ENCODE peak calls at places on chromosomes 1 and 21, in eight cellular contexts. P is GM10248; V is prostate gland; N is stimulated activated naive CD8-positive, alpha-beta T cell treated with anti-CD3 and anti-CD28 coated beads, Interleukin-15, Interleukin-2, amounts not matched to agents 100 U/mL and 50 U/mL, for 24 hours; E is mucosa of descending colon; M is T-helper 2 cell; C is CD8-positive, alpha-beta memory T cell; Z is anterior cingulate cortex. D is an unnamed sample.

GRCh38 chr1:29083318-29084195 is 40.1 kb downstream of the TMEM200B start:
- DNase-seq in E (no peak), V (no peak), M (no peak), Z (no peak), N (no peak), C (no peak), P (no peak), D (no peak)

GRCh38 chr1:93196591-93196990 is 16.1 kb downstream of the CCDC18 start:
- DNase-seq in M (no peak), E (no peak), V (no peak), P (no peak), Z (no peak), N (no peak), C (no peak), D (no peak)

GRCh38 chr21:23861908-23862504 is 1745.3 kb downstream of the MRPL39 start:
- DNase-seq in E (no peak), Z (no peak), N (no peak), V (no peak), C (no peak), P (no peak), M (no peak), D (no peak)

GRCh38 chr1:72482736-72483413 is 200.5 kb upstream of the NEGR1 start:
- DNase-seq in V (no peak), E (no peak), P (no peak), C (no peak), Z (no peak), N (no peak), M (no peak), D (no peak)

GRCh38 chr1:230109871-230110667 is 43.0 kb downstream of the GALNT2 start:
- DNase-seq in C (no peak), Z (no peak), M (no peak), E (peak; percentile 40), P (peak; percentile 89), V (no peak), N (peak; percentile 81), D (no peak)

GRCh38 chr1:87872189-87872588 is 543.5 kb downstream of the LMO4 start:
- DNase-seq in Z (no peak), M (no peak), E (no peak), P (no peak), N (no peak), C (no peak), V (no peak), D (no peak)

GRCh38 chr1:230010618-230011332 is 56.3 kb upstream of the GALNT2 start:
- DNase-seq in N (no peak), M (no peak), Z (no peak), V (no peak), C (no peak), E (no peak), P (no peak), D (no peak)

GRCh38 chr1:94616503-94616902 is 74.9 kb upstream of the F3 start:
- DNase-seq in N (no peak), C (no peak), M (no peak), Z (no peak), E (no peak), V (no peak), P (no peak), D (no peak)

GRCh38 chr21:31218830-31219608 is 125.0 kb downstream of the TIAM1 start:
- DNase-seq in C (no peak), Z (no peak), N (peak; percentile 12), P (no peak), M (no peak), E (peak; percentile 63), V (peak; percentile 63), D (no peak)

GRCh38 chr1:109357673-109358072 is 40.0 kb downstream of the SORT1 start:
- DNase-seq in P (no peak), M (no peak), C (no peak), V (no peak), N (no peak), Z (no peak), E (peak; percentile 31), D (no peak)

GRCh38 chr1:108962681-108963051 is 618 bp downstream of the CLCC1 start:
- DNase-seq in V (peak; percentile 26), P (no peak), E (peak; percentile 71), N (peak; percentile 25), C (peak; percentile 10), Z (no peak), M (peak; percentile 9), D (peak; percentile 17)

GRCh38 chr1:15148975-15149374 is 4.6 kb upstream of the TMEM51 start:
- DNase-seq in C (no peak), N (no peak), M (no peak), Z (no peak), P (no peak), E (no peak), V (no peak), D (no peak)

GRCh38 chr1:145886390-145886789 is 724 bp upstream of the ANKRD35 start:
- DNase-seq in N (no peak), C (no peak), M (no peak), P (no peak), Z (no peak), E (no peak), V (no peak), D (no peak)

GRCh38 chr1:203289281-203289981 is 15.9 kb upstream of the BTG2 start:
- DNase-seq in C (peak; percentile 84), N (peak; percentile 88), P (peak; percentile 87), Z (no peak), E (peak; percentile 69), M (peak; percentile 84), V (no peak), D (peak; percentile 85)

GRCh38 chr1:204830671-204831585 is 39.7 kb upstream of the NFASC start:
- DNase-seq in N (no peak), M (no peak), E (no peak), Z (peak; percentile 20), C (no peak), P (no peak), V (no peak), D (no peak)

GRCh38 chr1:10704383-10704882 is 92.0 kb downstream of the CASZ1 start:
- DNase-seq in V (no peak), C (no peak), E (no peak), M (no peak), Z (no peak), P (no peak), N (no peak), D (no peak)

GRCh38 chr1:234957330-234958065 is 171.1 kb downstream of the TOMM20 start:
- DNase-seq in N (peak; percentile 34), M (no peak), E (peak; percentile 79), Z (no peak), P (no peak), C (no peak), V (no peak), D (no peak)

GRCh38 chr21:42513985-42514882 is 582 bp downstream of the SLC37A1 start:
- DNase-seq in V (no peak), P (peak; percentile 74), E (peak; percentile 77), Z (no peak), M (peak; percentile 38), C (peak; percentile 38), N (peak; percentile 74), D (peak; percentile 33)

GRCh38 chr1:164611754-164612642 is 53.0 kb downstream of the PBX1 start:
- DNase-seq in M (no peak), P (no peak), Z (no peak), C (no peak), V (peak; percentile 86), N (no peak), E (peak; percentile 85), D (no peak)

GRCh38 chr1:98420376-98421097 is 241.0 kb upstream of the SNX7 start:
- DNase-seq in P (no peak), Z (no peak), M (no peak), E (no peak), V (no peak), N (no peak), C (no peak), D (no peak)

GRCh38 chr1:30268923-30269666 is 454.3 kb downstream of the MATN1 start:
- DNase-seq in P (no peak), E (no peak), Z (no peak), V (no peak), M (no peak), N (no peak), C (no peak), D (no peak)

GRCh38 chr1:81443288-81443687 is 357.4 kb upstream of the ADGRL2 start:
- DNase-seq in P (no peak), E (no peak), V (no peak), C (no peak), M (no peak), N (no peak), Z (no peak), D (no peak)

GRCh38 chr1:23554481-23555224 is 4.6 kb downstream of the ID3 start:
- DNase-seq in N (peak; percentile 84), Z (peak; percentile 65), M (peak; percentile 82), C (peak; percentile 79), P (peak; percentile 92), E (peak; percentile 87), V (peak; percentile 85), D (peak; percentile 79)

GRCh38 chr21:46113497-46114176 is 15.7 kb downstream of the COL6A2 start:
- DNase-seq in Z (no peak), C (no peak), P (no peak), V (no peak), E (no peak), N (peak; percentile 0), M (no peak), D (no peak)

GRCh38 chr1:158506369-158506987 is 34.5 kb downstream of the OR10R2 start:
- DNase-seq in P (peak; percentile 19), E (peak; percentile 47), Z (no peak), C (peak; percentile 22), N (peak; percentile 40), M (peak; percentile 18), V (no peak), D (peak; percentile 26)